ENCODE peak calls at places on chromosome 6, in nine cellular contexts. U is AG08396, L is neuronal stem cell, H is A172, P is psoas muscle, W is LHCN-M2, O is GM13976, I is HS-5, R is myocyte. G is an unnamed sample.

GRCh38 chr6:26555505-26556262 is 17.5 kb downstream of the HMGN4 start:
- DNase-seq in H (peak; percentile 6), R (no peak), U (no peak), I (no peak), O (no peak), P (no peak), W (no peak), L (no peak), G (no peak)

GRCh38 chr6:90025418-90026089 is 131.3 kb downstream of the GJA10 start:
- DNase-seq in I (peak; percentile 76), W (peak; percentile 90), P (no peak), H (peak; percentile 78), R (peak; percentile 79), L (no peak), U (peak; percentile 50), O (no peak), G (peak; percentile 12)

GRCh38 chr6:38012573-38012972 is 193.0 kb downstream of the ZFAND3 start:
- DNase-seq in U (peak; percentile 41), H (peak; percentile 55), O (peak; percentile 56), L (no peak), I (no peak), R (no peak), P (no peak), W (peak; percentile 19), G (peak; percentile 60)

GRCh38 chr6:90677440-90677839 is 90.6 kb upstream of the MAP3K7 start:
- DNase-seq in H (no peak), O (no peak), R (no peak), P (no peak), I (no peak), U (no peak), W (no peak), L (no peak), G (no peak)

GRCh38 chr6:29887330-29887818 is 55.0 kb upstream of the HLA-A start:
- DNase-seq in U (peak; percentile 27), R (peak; percentile 15), P (peak; percentile 66), O (peak; percentile 48), W (no peak), H (no peak), I (no peak), L (peak; percentile 4), G (peak; percentile 29)

GRCh38 chr6:429515-430121 is 38.1 kb downstream of the IRF4 start:
- DNase-seq in U (no peak), L (no peak), P (no peak), R (peak; percentile 32), I (no peak), H (no peak), O (no peak), W (no peak), G (no peak)

GRCh38 chr6:152723398-152723797 is 25.7 kb downstream of the MYCT1 start:
- DNase-seq in W (peak; percentile 86), R (peak; percentile 96), L (no peak), O (no peak), U (no peak), P (no peak), I (peak; percentile 61), H (peak; percentile 63), G (no peak)

GRCh38 chr6:42021847-42022754 is 28.2 kb upstream of the TAF8 start:
- DNase-seq in R (no peak), O (peak; percentile 58), W (no peak), H (no peak), P (no peak), I (no peak), U (no peak), L (no peak), G (no peak)

GRCh38 chr6:1388927-1389790 is at the start of gene FOXF2:
- DNase-seq in H (no peak), I (no peak), P (peak; percentile 54), L (peak; percentile 8), W (no peak), R (no peak), O (no peak), U (peak; percentile 84), G (peak; percentile 1)

GRCh38 chr6:34934516-34934915 is 45.5 kb downstream of the ANKS1A start:
- DNase-seq in I (no peak), O (no peak), P (peak; percentile 77), U (no peak), R (no peak), L (no peak), H (no peak), W (no peak), G (no peak)

GRCh38 chr6:6005467-6006427 is 978 bp downstream of the NRN1 start:
- DNase-seq in I (no peak), U (peak; percentile 22), O (no peak), R (peak; percentile 19), P (no peak), H (no peak), L (no peak), W (peak; percentile 10), G (no peak)

GRCh38 chr6:1162367-1163275 is 149.3 kb upstream of the FOXQ1 start:
- DNase-seq in U (no peak), O (no peak), W (peak; percentile 2), L (no peak), I (no peak), H (peak; percentile 37), P (no peak), R (no peak), G (peak; percentile 29)